ENCODE peak calls at places on chromosomes 1 and 21, in five cellular contexts. M is AG09319; S is activated naive CD8-positive, alpha-beta T cell treated with anti-CD3 and anti-CD28 coated beads, Interleukin-2, amount 10 ng/mL, durations not matched to agents 7 days and 5 days; Y is fibroblast of lung; L is central memory CD4-positive, alpha-beta T cell. V is an unnamed sample.

GRCh38 chr21:37073417-37074194 is 552 bp downstream of the TTC3 start:
- DNase-seq in S (peak), L (peak), M (no peak), Y (peak), V (peak)

GRCh38 chr1:26297057-26297790 is 9.2 kb downstream of the UBXN11 start:
- DNase-seq in Y (no peak), S (no peak), M (no peak), L (no peak), V (no peak)

GRCh38 chr21:29104239-29104708 is 26.2 kb upstream of the MAP3K7CL start:
- DNase-seq in L (no peak), M (no peak), S (no peak), Y (peak), V (no peak)

GRCh38 chr1:192225713-192226112 is 67.5 kb downstream of the RGS18 start:
- DNase-seq in M (no peak), Y (peak), L (no peak), S (no peak), V (no peak)

GRCh38 chr1:246295968-246296367 is 211.1 kb downstream of the SMYD3 start:
- DNase-seq in M (no peak), S (no peak), Y (no peak), L (no peak), V (no peak)

GRCh38 chr1:201433609-201434008 is 12.1 kb upstream of the TNNI1 start:
- DNase-seq in S (no peak), Y (no peak), M (no peak), L (no peak), V (no peak)

GRCh38 chr1:16367968-16368910 is 1.2 kb downstream of the SZRD1 start:
- DNase-seq in S (no peak), L (no peak), M (no peak), Y (peak), V (no peak)

GRCh38 chr1:53681647-53682368 is 57.2 kb downstream of the GLIS1 start:
- DNase-seq in Y (peak), L (peak), M (no peak), S (peak), V (peak)

GRCh38 chr1:28266920-28267322 is 7.6 kb downstream of the SESN2 start:
- DNase-seq in S (no peak), Y (no peak), L (no peak), M (no peak), V (peak)

GRCh38 chr21:39956586-39956985 is 89.3 kb downstream of the PCP4 start:
- DNase-seq in S (no peak), M (no peak), L (no peak), Y (no peak), V (no peak)

GRCh38 chr1:234629026-234629425 is 19.0 kb upstream of the IRF2BP2 start:
- DNase-seq in M (no peak), L (no peak), S (no peak), Y (no peak), V (no peak)